ENCODE peak calls at places on chromosomes 2 and 18, in five cellular contexts. I, D, S, N and B are unnamed samples.

GRCh38 chr2:156695595-156695994 is 259.4 kb downstream of the GPD2 start:
- DNase-seq in I (no peak), D (no peak), S (no peak), N (no peak), B (no peak)

GRCh38 chr2:241680827-241681599 is 5.6 kb downstream of the DTYMK start:
- DNase-seq in I (no peak), D (peak), S (peak), N (no peak), B (no peak)

GRCh38 chr18:63161728-63162195 is 157.8 kb downstream of the BCL2 start:
- DNase-seq in I (peak), D (peak), S (peak), N (peak), B (peak)

GRCh38 chr18:61350578-61350977 is 17.3 kb downstream of the CDH20 start:
- DNase-seq in I (no peak), D (no peak), S (no peak), N (no peak), B (no peak)

GRCh38 chr2:69571189-69571588 is 72.3 kb downstream of the AAK1 start:
- DNase-seq in I (no peak), D (no peak), S (no peak), N (no peak), B (no peak)

GRCh38 chr2:85663684-85664565 is 4.1 kb downstream of the SFTPB start:
- DNase-seq in I (no peak), D (no peak), S (no peak), N (no peak), B (no peak)

GRCh38 chr2:45837812-45838341 is 186.4 kb downstream of the PRKCE start:
- DNase-seq in I (no peak), D (no peak), S (no peak), N (no peak), B (no peak)

GRCh38 chr2:222952204-222952603 is 91.4 kb downstream of the ACSL3 start:
- DNase-seq in I (no peak), D (no peak), S (no peak), N (no peak), B (peak)

GRCh38 chr2:41337956-41338355 is 709.9 kb upstream of the PKDCC start:
- DNase-seq in I (no peak), D (no peak), S (no peak), N (no peak), B (no peak)

GRCh38 chr2:71240794-71241193 is 13.9 kb upstream of the PAIP2B start:
- DNase-seq in I (no peak), D (no peak), S (no peak), N (no peak), B (no peak)

GRCh38 chr2:28406276-28407096 is 13.8 kb downstream of the FOSL2 start:
- DNase-seq in I (no peak), D (peak), S (peak), N (no peak), B (no peak)

GRCh38 chr2:149564983-149565382 is 22.6 kb downstream of the MMADHC start:
- DNase-seq in I (no peak), D (no peak), S (no peak), N (no peak), B (no peak)

GRCh38 chr2:17643031-17643615 is 102.6 kb downstream of the VSNL1 start:
- DNase-seq in I (no peak), D (peak), S (peak), N (no peak), B (no peak)

GRCh38 chr2:198883604-198884003 is 574.1 kb downstream of the SATB2 start:
- DNase-seq in I (no peak), D (no peak), S (peak), N (no peak), B (no peak)

GRCh38 chr2:213021971-213022899 is 129.2 kb downstream of the IKZF2 start:
- DNase-seq in I (no peak), D (no peak), S (peak), N (no peak), B (no peak)

GRCh38 chr2:108455571-108455970 is 6.6 kb downstream of the GCC2 start:
- DNase-seq in I (no peak), D (no peak), S (no peak), N (no peak), B (no peak)

GRCh38 chr2:20430035-20430434 is 16.8 kb upstream of the RHOB start:
- DNase-seq in I (no peak), D (no peak), S (no peak), N (no peak), B (no peak)

GRCh38 chr2:120262761-120263428 is 10.2 kb downstream of the RALB start:
- DNase-seq in I (no peak), D (no peak), S (peak), N (no peak), B (no peak)

GRCh38 chr2:232219932-232220331 is 158.6 kb upstream of the ALPP start:
- DNase-seq in I (no peak), D (no peak), S (no peak), N (no peak), B (no peak)

GRCh38 chr2:17892726-17893534 is 14.5 kb downstream of the KCNS3 start:
- DNase-seq in I (no peak), D (no peak), S (no peak), N (no peak), B (no peak)

GRCh38 chr2:133657591-133657990 is 89.3 kb upstream of the NCKAP5 start:
- DNase-seq in I (no peak), D (peak), S (peak), N (no peak), B (no peak)

GRCh38 chr2:49332415-49332814 is 178.1 kb upstream of the FSHR start:
- DNase-seq in I (no peak), D (no peak), S (no peak), N (no peak), B (no peak)

GRCh38 chr18:63741769-63742168 is 33.4 kb upstream of the SERPINB7 start:
- DNase-seq in I (no peak), D (peak), S (no peak), N (no peak), B (no peak)

GRCh38 chr2:48508461-48509124 is 21.4 kb upstream of the STON1 start:
- DNase-seq in I (no peak), D (no peak), S (peak), N (no peak), B (no peak)

GRCh38 chr2:240822280-240822847 is 2.3 kb upstream of the KIF1A start:
- DNase-seq in I (no peak), D (no peak), S (no peak), N (no peak), B (no peak)

GRCh38 chr2:237154050-237154638 is 68.5 kb downstream of the COPS8 start:
- DNase-seq in I (peak), D (no peak), S (peak), N (peak), B (peak)

GRCh38 chr2:67991456-67991855 is 71.3 kb downstream of the C1D start:
- DNase-seq in I (no peak), D (no peak), S (no peak), N (no peak), B (no peak)

GRCh38 chr2:223625652-223626051 is 23.5 kb upstream of the SCG2 start:
- DNase-seq in I (no peak), D (no peak), S (no peak), N (no peak), B (no peak)

GRCh38 chr2:190447766-190448165 is 39.6 kb downstream of the MFSD6 start:
- DNase-seq in I (no peak), D (no peak), S (no peak), N (no peak), B (no peak)

GRCh38 chr2:36606925-36607324 is 9.0 kb upstream of the FEZ2 start:
- DNase-seq in I (no peak), D (no peak), S (no peak), N (no peak), B (no peak)

GRCh38 chr2:217897816-217898806 is 104.7 kb downstream of the TNS1 start:
- DNase-seq in I (no peak), D (no peak), S (no peak), N (no peak), B (no peak)

GRCh38 chr2:101018934-101019333 is 16.8 kb downstream of the RPL31 start:
- DNase-seq in I (no peak), D (no peak), S (no peak), N (no peak), B (no peak)

GRCh38 chr2:152781210-152781609 is 62.8 kb downstream of the ARL6IP6 start:
- DNase-seq in I (no peak), D (no peak), S (no peak), N (no peak), B (no peak)

GRCh38 chr2:1766400-1766799 is 22.1 kb upstream of the PXDN start:
- DNase-seq in I (no peak), D (no peak), S (no peak), N (no peak), B (peak)

GRCh38 chr2:206323486-206323885 is 49.0 kb downstream of the ZDBF2 start:
- DNase-seq in I (no peak), D (no peak), S (no peak), N (no peak), B (no peak)

GRCh38 chr18:74579704-74580103 is 18.0 kb upstream of the ZNF407 start:
- DNase-seq in I (no peak), D (no peak), S (no peak), N (no peak), B (no peak)